ENCODE peak calls at places on chromosomes 11 and 22, in five cellular contexts. T, X, R, B and I are unnamed samples.

GRCh38 chr11:3138178-3139085 is 26.7 kb downstream of the OSBPL5 start:
- DNase-seq in T (no peak), X (no peak), R (no peak), B (no peak), I (no peak)

GRCh38 chr11:77106321-77106720 is 3.7 kb downstream of the OMP start:
- DNase-seq in T (peak), X (no peak), R (no peak), B (no peak), I (no peak)

GRCh38 chr11:120858740-120859139 is 165.2 kb upstream of the TBCEL start:
- DNase-seq in T (no peak), X (no peak), R (no peak), B (no peak), I (no peak)

GRCh38 chr11:45142241-45142885 is 4.1 kb upstream of the PRDM11 start:
- DNase-seq in T (no peak), X (no peak), R (no peak), B (no peak), I (no peak)

GRCh38 chr22:46795140-46795539 is 32.7 kb downstream of the TBC1D22A start:
- DNase-seq in T (no peak), X (no peak), R (no peak), B (no peak), I (no peak)

GRCh38 chr11:35235944-35236666 is 97.1 kb downstream of the CD44 start:
- DNase-seq in T (peak), X (peak), R (no peak), B (peak), I (peak)

GRCh38 chr11:75565221-75565814 is 3.3 kb downstream of the SERPINH1 start:
- DNase-seq in T (peak), X (no peak), R (no peak), B (peak), I (no peak)

GRCh38 chr11:77771135-77771534 is 49.4 kb downstream of the RSF1 start:
- DNase-seq in T (no peak), X (no peak), R (no peak), B (no peak), I (no peak)

GRCh38 chr11:2213384-2213842 is 41.8 kb upstream of the TH start:
- DNase-seq in T (no peak), X (no peak), R (no peak), B (peak), I (no peak)

GRCh38 chr11:125128450-125128849 is 17.0 kb upstream of the TMEM218 start:
- DNase-seq in T (no peak), X (no peak), R (no peak), B (no peak), I (no peak)

GRCh38 chr22:20930004-20930403 is 12.8 kb downstream of the CRKL start:
- DNase-seq in T (no peak), X (no peak), R (no peak), B (no peak), I (no peak)

GRCh38 chr22:35835998-35836691 is 118.5 kb downstream of the APOL5 start:
- DNase-seq in T (peak), X (no peak), R (no peak), B (peak), I (no peak)

GRCh38 chr11:111541209-111542061 is 915 bp downstream of the LAYN start:
- DNase-seq in T (no peak), X (no peak), R (no peak), B (peak), I (no peak)

GRCh38 chr22:47918936-47919505 is 1156.6 kb downstream of the TBC1D22A start:
- DNase-seq in T (no peak), X (no peak), R (no peak), B (no peak), I (no peak)

GRCh38 chr22:27628891-27629631 is 172.5 kb downstream of the MN1 start:
- DNase-seq in T (no peak), X (no peak), R (no peak), B (no peak), I (no peak)

GRCh38 chr22:39927544-39927943 is 26.7 kb downstream of the GRAP2 start:
- DNase-seq in T (no peak), X (no peak), R (no peak), B (peak), I (no peak)

GRCh38 chr11:110565690-110566336 is 136.1 kb downstream of the FDX1 start:
- DNase-seq in T (no peak), X (no peak), R (no peak), B (no peak), I (peak)

GRCh38 chr22:35894937-35895708 is 133.5 kb downstream of the RBFOX2 start:
- DNase-seq in T (no peak), X (no peak), R (no peak), B (peak), I (no peak)

GRCh38 chr11:77197626-77198320 is 69.7 kb downstream of the MYO7A start:
- DNase-seq in T (no peak), X (no peak), R (no peak), B (no peak), I (no peak)

GRCh38 chr22:19921544-19922081 is 20.0 kb upstream of the COMT start:
- DNase-seq in T (no peak), X (no peak), R (no peak), B (no peak), I (no peak)

GRCh38 chr22:36113121-36113520 is 47.4 kb downstream of the APOL3 start:
- DNase-seq in T (no peak), X (no peak), R (no peak), B (no peak), I (no peak)

GRCh38 chr22:38416621-38417251 is 38.3 kb downstream of the KCNJ4 start:
- DNase-seq in T (no peak), X (no peak), R (no peak), B (no peak), I (no peak)

GRCh38 chr11:56103210-56103737 is at the start of gene OR8H2:
- DNase-seq in T (no peak), X (no peak), R (no peak), B (no peak), I (no peak)

GRCh38 chr11:126336065-126336464 is 19.4 kb upstream of the ST3GAL4 start:
- DNase-seq in T (no peak), X (no peak), R (no peak), B (no peak), I (no peak)

GRCh38 chr11:65013130-65013691 is 749 bp upstream of the ARL2 start:
- DNase-seq in T (peak), X (peak), R (peak), B (peak), I (peak)

GRCh38 chr11:115503083-115503885 is 931 bp downstream of the CADM1 start:
- DNase-seq in T (peak), X (no peak), R (peak), B (peak), I (peak)

GRCh38 chr22:50177537-50178470 is 7.3 kb downstream of the PANX2 start:
- DNase-seq in T (no peak), X (no peak), R (no peak), B (no peak), I (no peak)